ENCODE peak calls at places on chromosome 19, in ten cellular contexts. V is stomach; S is left cardiac atrium; B is glutamatergic neuron; A is RPMI7951; N is HT1080; K is psoas muscle; M is NT2/D1; C is fibroblast of pulmonary artery; G is CD8-positive, alpha-beta memory T cell. R is an unnamed sample.

GRCh38 chr19:45446295-45446694 is 21.5 kb upstream of the FOSB start:
- DNase-seq in V (no peak), S (no peak), B (no peak), A (peak; percentile 50), N (peak; percentile 50), K (no peak), M (no peak), C (peak; percentile 71), G (no peak), R (no peak)

GRCh38 chr19:38667552-38668205 is 20.2 kb downstream of the ACTN4 start:
- DNase-seq in V (no peak), S (no peak), B (no peak), A (peak; percentile 69), N (peak; percentile 65), K (peak; percentile 22), M (no peak), C (no peak), G (no peak), R (no peak)

GRCh38 chr19:4327252-4327876 is 11.3 kb downstream of the STAP2 start:
- DNase-seq in V (peak; percentile 86), S (peak; percentile 82), B (peak; percentile 88), A (peak; percentile 48), N (no peak), K (peak; percentile 90), M (peak; percentile 89), C (peak; percentile 70), G (peak; percentile 72), R (peak; percentile 84)

GRCh38 chr19:47275866-47276461 is 1.3 kb downstream of the INAFM1 start:
- DNase-seq in V (no peak), S (peak; percentile 73), B (peak; percentile 52), A (no peak), N (no peak), K (peak; percentile 79), M (no peak), C (peak; percentile 70), G (no peak), R (peak; percentile 86)

GRCh38 chr19:5271145-5271544 is 69.5 kb downstream of the PTPRS start:
- DNase-seq in V (no peak), S (no peak), B (no peak), A (no peak), N (peak; percentile 0), K (no peak), M (no peak), C (peak; percentile 8), G (no peak), R (no peak)

GRCh38 chr19:42286349-42287016 is 15.4 kb upstream of the PRR19 start:
- DNase-seq in V (peak; percentile 70), S (peak; percentile 66), B (no peak), A (no peak), N (no peak), K (peak; percentile 69), M (no peak), C (peak; percentile 58), G (no peak), R (peak; percentile 88)

GRCh38 chr19:4197625-4198466 is 15.4 kb downstream of the ANKRD24 start:
- DNase-seq in V (no peak), S (no peak), B (peak; percentile 66), A (peak; percentile 11), N (no peak), K (no peak), M (no peak), C (peak; percentile 10), G (no peak), R (no peak)

GRCh38 chr19:40265763-40266099 is 19.4 kb downstream of the AKT2 start:
- DNase-seq in V (no peak), S (no peak), B (no peak), A (no peak), N (no peak), K (no peak), M (no peak), C (no peak), G (no peak), R (no peak)

GRCh38 chr19:50226536-50226935 is 23.1 kb downstream of the MYH14 start:
- DNase-seq in V (no peak), S (no peak), B (no peak), A (no peak), N (no peak), K (no peak), M (no peak), C (no peak), G (no peak), R (no peak)